ENCODE peak calls at places on chromosome 1, in four cellular contexts. N is GM12878, F is H1, T is HepG2. Y is an unnamed sample. For H3K36me3, the result is how much of the 10 kb centered on the place peaks cover.

GRCh38 chr1:237042892-237043576 is 1.1 kb downstream of the RYR2 start:
- DNase-seq in N (no peak), F (no peak), T (no peak), Y (no peak)

GRCh38 chr1:153588482-153588881 is 22.8 kb upstream of the S100A2 start:
- DNase-seq in N (no peak), F (no peak), T (no peak), Y (no peak)

GRCh38 chr1:62428351-62428750 is 8.5 kb upstream of the USP1 start:
- DNase-seq in N (no peak), F (no peak), T (no peak), Y (no peak)

GRCh38 chr1:54604572-54605370 is 18.6 kb downstream of the FAM151A start:
- DNase-seq in N (peak), F (no peak), T (no peak), Y (no peak)

GRCh38 chr1:168225476-168226190 is at the start of gene SFT2D2:
- DNase-seq in N (no peak), F (no peak), T (peak), Y (peak)

GRCh38 chr1:201530741-201531521 is 8.0 kb upstream of the NAV1 start:
- DNase-seq in N (no peak), F (no peak), T (peak), Y (peak)

GRCh38 chr1:186404454-186405051 is 28.9 kb downstream of the ODR4 start:
- DNase-seq in N (no peak), F (no peak), T (peak), Y (peak)

GRCh38 chr1:111769517-111770146 is 13.9 kb downstream of the DDX20 start:
- DNase-seq in N (peak), F (no peak), T (peak), Y (peak)

GRCh38 chr1:178528219-178528962 is 15.5 kb downstream of the TEX35 start:
- DNase-seq in N (no peak), F (no peak), T (no peak), Y (no peak)

GRCh38 chr1:201016211-201016651 is 7.3 kb downstream of the KIF21B start:
- DNase-seq in N (no peak), F (no peak), T (no peak), Y (peak)

GRCh38 chr1:941588-942383 is 17.3 kb downstream of the NOC2L start:
- DNase-seq in N (no peak), F (no peak), T (peak), Y (peak)

GRCh38 chr1:28537457-28538199 is 15.3 kb upstream of the TRNAU1AP start:
- DNase-seq in N (no peak), F (no peak), T (no peak), Y (no peak)

GRCh38 chr1:78227705-78228260 is 182.0 kb downstream of the GIPC2 start:
- DNase-seq in N (no peak), F (no peak), T (no peak), Y (no peak)

GRCh38 chr1:119080586-119080985 is 59.9 kb downstream of the WARS2 start:
- DNase-seq in N (no peak), F (peak), T (no peak), Y (no peak)

GRCh38 chr1:58293388-58293787 is 253.1 kb downstream of the OMA1 start:
- DNase-seq in N (no peak), F (no peak), T (no peak), Y (no peak)

DNA sequence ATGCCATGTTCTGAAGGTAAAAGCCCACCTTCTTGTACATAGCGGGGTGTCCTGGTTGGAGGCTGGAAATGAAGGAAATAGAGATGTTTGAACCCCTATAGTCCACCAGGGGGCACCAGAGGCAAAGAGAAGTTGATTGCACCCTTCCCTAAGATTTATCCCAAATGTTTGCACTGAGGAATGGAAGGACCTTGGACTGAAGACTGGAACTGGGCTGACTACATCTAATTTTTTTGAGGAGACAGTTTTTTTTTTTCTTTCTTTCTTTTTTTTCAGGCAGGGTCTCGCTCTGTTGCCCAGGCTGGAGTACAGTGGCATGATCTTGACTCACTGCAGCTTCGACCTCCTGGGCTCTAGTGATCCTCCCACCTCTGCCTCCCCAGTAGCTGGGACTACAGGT is 55.3 kb upstream of the EIF4G3 start:
- DNase-seq in N (no peak), F (no peak), T (peak), Y (peak)
- H3K36me3 ChIP-seq in N (under half), F (under half), T (under half), Y (under half)

GRCh38 chr1:160308451-160309182 is 23.7 kb upstream of the PEX19 start:
- DNase-seq in N (no peak), F (no peak), T (no peak), Y (no peak)

GRCh38 chr1:160309183-160309535 is 24.2 kb upstream of the PEX19 start:
- DNase-seq in N (no peak), F (no peak), T (no peak), Y (no peak)

DNA sequence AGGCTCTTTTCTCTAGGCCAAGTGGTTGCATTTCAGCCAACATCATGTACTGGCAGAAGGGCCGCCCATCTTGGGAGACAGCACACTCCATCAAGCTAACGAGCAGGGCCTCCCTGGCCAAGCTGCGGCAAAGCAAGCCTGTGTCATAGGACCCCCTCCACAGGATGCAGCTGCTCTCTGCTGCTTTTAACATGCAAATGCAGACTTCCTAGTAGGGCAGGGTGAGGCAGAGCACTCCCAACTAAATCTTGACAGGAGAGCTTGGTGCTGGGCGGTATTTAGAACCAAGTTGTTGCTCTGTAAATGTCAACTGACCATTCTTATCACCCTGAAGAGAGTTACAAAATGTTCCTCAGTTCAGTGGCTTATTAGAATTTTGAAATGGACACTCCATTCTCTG is 22.5 kb upstream of the PEX19 start:
- DNase-seq in N (no peak), F (no peak), T (no peak), Y (no peak)
- TF ChIP-seq BRCA1 in N (no peak), F (no peak), T (no peak), Y (no peak)

GRCh38 chr1:116533425-116533820 is 37.4 kb downstream of the CD58 start:
- DNase-seq in N (no peak), F (no peak), T (no peak), Y (no peak)
- H3K36me3 ChIP-seq in N (under half), F (under half), T (half or more), Y (half or more)

DNA sequence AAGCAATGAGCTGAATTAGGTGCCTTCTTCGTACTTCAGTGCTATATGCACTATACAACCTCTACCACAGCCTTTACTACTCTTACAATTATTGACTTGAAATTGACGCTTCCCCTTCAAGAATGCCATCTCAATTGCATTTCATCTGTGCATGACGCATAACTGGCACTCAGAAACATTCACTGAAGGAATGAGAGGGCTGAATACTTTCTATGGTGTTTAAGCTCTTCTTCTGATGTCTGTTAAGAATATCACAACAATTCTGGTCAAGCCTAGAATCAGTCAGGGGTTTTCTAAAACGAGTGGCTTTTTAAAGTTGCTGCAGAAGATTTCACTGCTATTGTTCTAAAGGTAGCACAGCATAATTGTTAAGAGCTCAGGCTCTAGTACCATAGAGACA is 11.5 kb downstream of the DENND1B start:
- DNase-seq in N (no peak), F (no peak), T (no peak), Y (no peak)
- TF ChIP-seq BRCA1 in N (no peak), F (no peak), T (no peak), Y (no peak)

GRCh38 chr1:220137006-220137794 is 43.3 kb downstream of the IARS2 start:
- DNase-seq in N (no peak), F (no peak), T (no peak), Y (no peak)
- H3K36me3 ChIP-seq in N (under half), F (under half), T (half or more), Y (half or more)

GRCh38 chr1:198811436-198811835 is 172.6 kb downstream of the PTPRC start:
- DNase-seq in N (no peak), F (no peak), T (no peak), Y (no peak)
- TF ChIP-seq BRCA1 in N (no peak), F (no peak), T (no peak), Y (no peak)

GRCh38 chr1:156163712-156164464 is 10.5 kb downstream of the SEMA4A start:
- DNase-seq in N (no peak), F (no peak), T (no peak), Y (no peak)
- H3K36me3 ChIP-seq in N (under half), F (under half), T (under half), Y (under half)

GRCh38 chr1:247064309-247064708 is 14.3 kb downstream of the ZNF670 start:
- DNase-seq in N (no peak), F (no peak), T (no peak), Y (no peak)
- TF ChIP-seq BRCA1 in N (no peak), F (no peak), T (no peak), Y (no peak)

Y was measured in K562.